ENCODE peak calls at places on chromosomes 3 and 15, in seven cellular contexts. C, Q, H, I, F, W and U are unnamed samples.
A peak's percentile ranks its signal among the peaks of the same experiment; 100 is the strongest.

GRCh38 chr15:29452881-29453731 is 183.5 kb upstream of the NSMCE3 start:
- DNase-seq in C (no peak), I (peak; percentile 58), W (no peak), F (no peak), Q (no peak), H (peak; percentile 25), U (no peak)

GRCh38 chr3:111248406-111248805 is 176.8 kb downstream of the NECTIN3 start:
- DNase-seq in Q (no peak), H (no peak), C (no peak), W (no peak), F (no peak), I (no peak), U (no peak)

GRCh38 chr3:11060500-11061251 is 68.1 kb downstream of the SLC6A1 start:
- DNase-seq in I (peak; percentile 83), W (peak; percentile 88), Q (peak; percentile 5), C (peak; percentile 12), F (peak; percentile 85), H (peak; percentile 83), U (peak; percentile 88)

GRCh38 chr3:47113669-47114365 is 50.1 kb downstream of the SETD2 start:
- DNase-seq in C (no peak), F (no peak), I (peak; percentile 77), W (no peak), Q (peak; percentile 78), H (peak; percentile 62), U (no peak)

GRCh38 chr3:50254577-50255250 is 14.2 kb upstream of the SEMA3B start:
- DNase-seq in I (no peak), H (peak; percentile 60), W (no peak), C (no peak), F (no peak), Q (no peak), U (no peak)

GRCh38 chr15:74345051-74345450 is 22.4 kb downstream of the CYP11A1 start:
- DNase-seq in I (no peak), F (no peak), W (no peak), H (no peak), Q (no peak), C (no peak), U (no peak)

GRCh38 chr3:65927576-65927975 is 111.1 kb downstream of the MAGI1 start:
- DNase-seq in I (peak; percentile 74), F (no peak), W (no peak), Q (no peak), H (peak; percentile 36), C (peak; percentile 46), U (no peak)

GRCh38 chr3:46958469-46959168 is 17.9 kb downstream of the CCDC12 start:
- DNase-seq in Q (no peak), F (no peak), I (no peak), W (no peak), H (no peak), C (no peak), U (no peak)

GRCh38 chr3:85193565-85193964 is 234.8 kb downstream of the CADM2 start:
- DNase-seq in Q (no peak), I (peak; percentile 52), W (no peak), C (no peak), F (no peak), H (no peak), U (no peak)

GRCh38 chr3:186070550-186070949 is 38.3 kb downstream of the ETV5 start:
- DNase-seq in W (no peak), I (no peak), C (peak; percentile 74), Q (no peak), H (no peak), F (no peak), U (no peak)

GRCh38 chr3:25047058-25047457 is 381.0 kb upstream of the RARB start:
- DNase-seq in Q (no peak), W (no peak), I (no peak), H (no peak), C (no peak), F (no peak), U (peak; percentile 48)

GRCh38 chr3:180409883-180410282 is 192.1 kb upstream of the TTC14 start:
- DNase-seq in W (no peak), H (no peak), F (no peak), Q (no peak), I (no peak), C (no peak), U (no peak)

GRCh38 chr15:101207867-101208288 is 44.0 kb downstream of the CHSY1 start:
- DNase-seq in W (no peak), F (no peak), Q (no peak), C (no peak), I (peak; percentile 13), H (no peak), U (no peak)

GRCh38 chr3:58474967-58475578 is 16.8 kb upstream of the KCTD6 start:
- DNase-seq in H (no peak), F (no peak), Q (no peak), W (no peak), I (no peak), C (peak; percentile 58), U (no peak)

GRCh38 chr3:176872771-176873209 is 324.5 kb downstream of the TBL1XR1 start:
- DNase-seq in I (peak; percentile 76), Q (no peak), F (peak; percentile 77), W (peak; percentile 73), C (peak; percentile 38), H (peak; percentile 87), U (peak; percentile 70)

GRCh38 chr3:4401441-4401840 is 65.6 kb downstream of the SUMF1 start:
- DNase-seq in Q (no peak), I (no peak), W (no peak), F (no peak), C (no peak), H (no peak), U (peak; percentile 16)

GRCh38 chr3:126121074-126121473 is 37.1 kb upstream of the SLC41A3 start:
- DNase-seq in C (no peak), H (no peak), Q (no peak), F (no peak), W (no peak), I (no peak), U (no peak)

GRCh38 chr15:38846351-38846750 is 281.7 kb upstream of the RASGRP1 start:
- DNase-seq in C (no peak), W (no peak), I (no peak), Q (no peak), H (no peak), F (no peak), U (no peak)

GRCh38 chr15:59284768-59285368 is 78.2 kb downstream of the LDHAL6B start:
- DNase-seq in C (no peak), H (no peak), Q (no peak), F (no peak), W (no peak), I (peak; percentile 37), U (no peak)

GRCh38 chr15:76034111-76034510 is 21.9 kb upstream of the NRG4 start:
- DNase-seq in H (no peak), Q (no peak), I (no peak), F (no peak), C (no peak), W (no peak), U (no peak)

GRCh38 chr3:113531826-113532697 is at the start of gene SIDT1:
- DNase-seq in Q (no peak), W (peak; percentile 42), H (peak; percentile 66), F (peak; percentile 39), C (no peak), I (peak; percentile 76), U (peak; percentile 56)

GRCh38 chr3:15206662-15207576 is 873 bp downstream of the CAPN7 start:
- DNase-seq in W (peak; percentile 68), Q (no peak), C (peak; percentile 53), F (peak; percentile 42), H (peak; percentile 19), I (peak; percentile 48), U (peak; percentile 59)

GRCh38 chr15:32790352-32790999 is 72.7 kb downstream of the GREM1 start:
- DNase-seq in F (no peak), Q (no peak), I (peak; percentile 73), H (no peak), W (no peak), C (peak; percentile 24), U (no peak)

GRCh38 chr3:48504051-48504946 is at the start of gene SHISA5:
- DNase-seq in H (peak; percentile 73), Q (no peak), W (peak; percentile 61), F (peak; percentile 80), C (no peak), I (peak; percentile 63), U (peak; percentile 78)

GRCh38 chr3:24472358-24472757 is 22.3 kb downstream of the THRB start:
- DNase-seq in F (no peak), I (peak; percentile 92), W (no peak), Q (peak; percentile 84), C (no peak), H (no peak), U (no peak)

GRCh38 chr15:88651293-88651692 is 12.5 kb downstream of the ISG20 start:
- DNase-seq in I (no peak), H (no peak), Q (no peak), W (no peak), C (no peak), F (no peak), U (no peak)

GRCh38 chr3:89395996-89396395 is 288.6 kb downstream of the EPHA3 start:
- DNase-seq in F (no peak), H (no peak), C (no peak), I (no peak), W (no peak), Q (no peak), U (no peak)

DNA sequence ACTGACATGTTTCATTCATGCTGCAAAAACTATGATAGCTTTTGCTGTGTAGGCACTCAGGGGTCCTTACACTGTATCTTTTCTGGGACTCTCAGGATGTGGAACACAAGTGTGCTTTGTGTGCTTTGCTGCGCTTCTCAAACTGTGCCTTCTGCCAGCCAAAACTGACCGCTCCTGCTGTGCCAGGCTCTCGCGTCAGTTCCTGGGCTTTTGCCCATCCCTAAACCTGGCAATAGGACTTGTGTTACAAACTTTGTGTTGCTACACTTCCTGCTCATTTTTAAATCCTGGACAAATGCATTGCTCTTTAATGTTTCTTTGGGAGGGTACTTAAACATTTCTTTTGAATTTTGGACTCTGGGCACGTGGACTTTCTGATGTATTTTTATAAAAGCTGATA is 60.3 kb downstream of the DIPK2A start:
- DNase-seq in W (no peak), H (no peak), Q (no peak), F (peak; percentile 3), I (peak; percentile 12), C (no peak), U (no peak)
- H2AFZ ChIP-seq in W (no peak overlapping the region), H (no peak overlapping the region), Q (peak overlapping the region; percentile 5), F (no peak overlapping the region), I (no peak overlapping the region), C (no peak overlapping the region), U (no peak overlapping the region)

GRCh38 chr3:116141724-116142123 is 303.6 kb downstream of the LSAMP start:
- DNase-seq in F (no peak), H (no peak), C (no peak), W (no peak), I (peak; percentile 9), Q (no peak), U (no peak)
- H3K4me2 ChIP-seq in F (no peak overlapping the region), H (no peak overlapping the region), C (no peak overlapping the region), W (no peak overlapping the region), I (no peak overlapping the region), Q (no peak overlapping the region), U (no peak overlapping the region)

GRCh38 chr15:28019594-28020320 is 79.4 kb downstream of the OCA2 start:
- DNase-seq in W (peak; percentile 47), I (no peak), Q (no peak), H (peak; percentile 27), C (no peak), F (peak; percentile 68), U (no peak)
- H2AFZ ChIP-seq in W (no peak overlapping the region), I (no peak overlapping the region), Q (no peak overlapping the region), H (peak overlapping the region; percentile 93), C (no peak overlapping the region), F (peak overlapping the region; percentile 77), U (no peak overlapping the region)

GRCh38 chr3:39180183-39180545 is 12.2 kb downstream of the XIRP1 start:
- DNase-seq in Q (no peak), C (no peak), F (no peak), W (no peak), H (no peak), I (no peak), U (no peak)
- H3K4me2 ChIP-seq in Q (peak overlapping the region; percentile 80), C (peak overlapping the region; percentile 86), F (peak overlapping the region; percentile 94), W (peak overlapping the region; percentile 79), H (peak overlapping the region; percentile 79), I (peak overlapping the region; percentile 84), U (peak overlapping the region; percentile 76)

GRCh38 chr3:54905936-54906335 is 21.9 kb downstream of the LRTM1 start:
- DNase-seq in H (no peak), W (no peak), C (no peak), Q (no peak), F (no peak), I (no peak), U (no peak)
- H2AFZ ChIP-seq in H (no peak overlapping the region), W (no peak overlapping the region), C (no peak overlapping the region), Q (no peak overlapping the region), F (no peak overlapping the region), I (no peak overlapping the region), U (no peak overlapping the region)